ENCODE peak calls at places on chromosomes 1 and 21, in four cellular contexts. One of them, this sample, is unnamed.
A peak's percentile ranks its signal among the peaks of the same experiment; 100 is the strongest.

GRCh38 chr1:111706921-111707320 is 32.3 kb downstream of the INKA2 start:
- DNase-seq in NCI-H69: no peak
- DNase-seq in neural progenitor cell: no peak
- DNase-seq in cortex of kidney: no peak
- DNase-seq in this sample: no peak

GRCh38 chr21:17388226-17388625 is 124.6 kb upstream of the CXADR start:
- DNase-seq in cortex of kidney: no peak
- DNase-seq in neural progenitor cell: no peak
- DNase-seq in NCI-H69: peak; percentile 88
- DNase-seq in this sample: no peak

GRCh38 chr1:19859876-19860275 is 22.3 kb upstream of the OTUD3 start:
- DNase-seq in NCI-H69: no peak
- DNase-seq in cortex of kidney: no peak
- DNase-seq in neural progenitor cell: no peak
- DNase-seq in this sample: no peak

GRCh38 chr1:193754732-193755427 is 568.5 kb upstream of the B3GALT2 start:
- DNase-seq in neural progenitor cell: no peak
- DNase-seq in cortex of kidney: no peak
- DNase-seq in NCI-H69: peak; percentile 32
- DNase-seq in this sample: no peak

GRCh38 chr1:230730979-230731378 is 16.2 kb upstream of the CAPN9 start:
- DNase-seq in NCI-H69: peak; percentile 81
- DNase-seq in neural progenitor cell: no peak
- DNase-seq in cortex of kidney: no peak
- DNase-seq in this sample: no peak

GRCh38 chr1:20867847-20868246 is 80.7 kb upstream of the HP1BP3 start:
- DNase-seq in cortex of kidney: no peak
- DNase-seq in NCI-H69: no peak
- DNase-seq in neural progenitor cell: no peak
- DNase-seq in this sample: no peak

GRCh38 chr1:242467556-242468145 is 56.8 kb downstream of the PLD5 start:
- DNase-seq in neural progenitor cell: peak; percentile 86
- DNase-seq in cortex of kidney: no peak
- DNase-seq in NCI-H69: peak; percentile 84
- DNase-seq in this sample: peak; percentile 52

GRCh38 chr1:109388208-109388711 is 9.5 kb downstream of the SORT1 start:
- DNase-seq in neural progenitor cell: no peak
- DNase-seq in NCI-H69: no peak
- DNase-seq in cortex of kidney: no peak
- DNase-seq in this sample: no peak

GRCh38 chr1:243273945-243274344 is 18.1 kb downstream of the SDCCAG8 start:
- DNase-seq in NCI-H69: no peak
- DNase-seq in neural progenitor cell: no peak
- DNase-seq in cortex of kidney: no peak
- DNase-seq in this sample: no peak

GRCh38 chr1:161019767-161020572 is 982 bp downstream of the F11R start:
- DNase-seq in NCI-H69: peak; percentile 83
- DNase-seq in cortex of kidney: no peak
- DNase-seq in neural progenitor cell: peak; percentile 74
- DNase-seq in this sample: no peak

GRCh38 chr1:33532936-33533335 is 60.5 kb downstream of the ZSCAN20 start:
- DNase-seq in neural progenitor cell: no peak
- DNase-seq in NCI-H69: no peak
- DNase-seq in cortex of kidney: no peak
- DNase-seq in this sample: no peak

GRCh38 chr1:232227171-232227740 is 402.7 kb downstream of the SIPA1L2 start:
- DNase-seq in neural progenitor cell: peak; percentile 74
- DNase-seq in NCI-H69: peak; percentile 70
- DNase-seq in cortex of kidney: no peak
- DNase-seq in this sample: no peak

GRCh38 chr1:109304221-109304915 is 2.4 kb downstream of the MYBPHL start:
- DNase-seq in NCI-H69: no peak
- DNase-seq in cortex of kidney: no peak
- DNase-seq in neural progenitor cell: no peak
- DNase-seq in this sample: no peak

GRCh38 chr1:100736766-100737165 is 17.2 kb downstream of the VCAM1 start:
- DNase-seq in cortex of kidney: no peak
- DNase-seq in neural progenitor cell: no peak
- DNase-seq in NCI-H69: peak; percentile 15
- DNase-seq in this sample: no peak

GRCh38 chr1:167587342-167587741 is 33.8 kb upstream of the CREG1 start:
- DNase-seq in cortex of kidney: no peak
- DNase-seq in NCI-H69: no peak
- DNase-seq in neural progenitor cell: no peak
- DNase-seq in this sample: no peak

GRCh38 chr1:155049651-155050559 is 1.2 kb upstream of the ADAM15 start:
- DNase-seq in cortex of kidney: no peak
- DNase-seq in neural progenitor cell: no peak
- DNase-seq in NCI-H69: peak; percentile 53
- DNase-seq in this sample: no peak

GRCh38 chr1:207463021-207463420 is 8.9 kb downstream of the CR2 start:
- DNase-seq in NCI-H69: no peak
- DNase-seq in neural progenitor cell: no peak
- DNase-seq in cortex of kidney: no peak
- DNase-seq in this sample: no peak

GRCh38 chr1:28392027-28392652 is 22.6 kb downstream of the PHACTR4 start:
- DNase-seq in neural progenitor cell: no peak
- DNase-seq in cortex of kidney: no peak
- DNase-seq in NCI-H69: no peak
- DNase-seq in this sample: no peak

GRCh38 chr1:222716393-222716792 is 4.0 kb downstream of the BROX start:
- DNase-seq in NCI-H69: no peak
- DNase-seq in cortex of kidney: no peak
- DNase-seq in neural progenitor cell: no peak
- DNase-seq in this sample: no peak

GRCh38 chr1:27626031-27626935 is 8.7 kb downstream of the FGR start:
- DNase-seq in NCI-H69: peak; percentile 32
- DNase-seq in neural progenitor cell: no peak
- DNase-seq in cortex of kidney: no peak
- DNase-seq in this sample: no peak

GRCh38 chr1:87208116-87208515 is 120.6 kb upstream of the LMO4 start:
- DNase-seq in cortex of kidney: no peak
- DNase-seq in neural progenitor cell: no peak
- DNase-seq in NCI-H69: no peak
- DNase-seq in this sample: no peak

GRCh38 chr1:12245116-12245515 is 15.3 kb downstream of the VPS13D start:
- DNase-seq in NCI-H69: no peak
- DNase-seq in neural progenitor cell: no peak
- DNase-seq in cortex of kidney: no peak
- DNase-seq in this sample: no peak

GRCh38 chr1:14441302-14441741 is 157.2 kb upstream of the KAZN start:
- DNase-seq in cortex of kidney: no peak
- DNase-seq in NCI-H69: no peak
- DNase-seq in neural progenitor cell: no peak
- DNase-seq in this sample: no peak

GRCh38 chr1:28195780-28196179 is 19.3 kb upstream of the PTAFR start:
- DNase-seq in cortex of kidney: no peak
- DNase-seq in NCI-H69: no peak
- DNase-seq in neural progenitor cell: peak; percentile 24
- DNase-seq in this sample: no peak

GRCh38 chr21:42144679-42145568 is 73.8 kb downstream of the UMODL1 start:
- DNase-seq in NCI-H69: no peak
- DNase-seq in cortex of kidney: no peak
- DNase-seq in neural progenitor cell: no peak
- DNase-seq in this sample: no peak

GRCh38 chr1:9822897-9823692 is 670 bp downstream of the CLSTN1 start:
- DNase-seq in cortex of kidney: no peak
- DNase-seq in neural progenitor cell: peak; percentile 59
- DNase-seq in NCI-H69: peak; percentile 43
- DNase-seq in this sample: no peak

This sample was measured in H9.